ENCODE peak calls at places on chromosomes 1 and 21, in five cellular contexts. V is thoracic aorta, A is ovary, L is body of pancreas, U is pancreas. R is an unnamed sample.

GRCh38 chr1:198529414-198529813 is 11.1 kb downstream of the ATP6V1G3 start:
- DNase-seq in V (no peak), A (no peak), L (no peak), U (no peak), R (peak; percentile 80)

GRCh38 chr1:209881271-209882018 is 53.7 kb downstream of the UTP25 start:
- DNase-seq in V (no peak), A (no peak), L (no peak), U (no peak), R (no peak)

GRCh38 chr1:6386371-6386949 is 7.1 kb downstream of the ACOT7 start:
- DNase-seq in V (no peak), A (no peak), L (no peak), U (no peak), R (peak; percentile 21)

GRCh38 chr1:224700915-224701531 is 84.9 kb downstream of the CNIH3 start:
- DNase-seq in V (no peak), A (no peak), L (no peak), U (no peak), R (no peak)

GRCh38 chr1:40735234-40735633 is 43.7 kb downstream of the NFYC start:
- DNase-seq in V (no peak), A (no peak), L (no peak), U (no peak), R (no peak)

GRCh38 chr1:108560143-108560429 is 186 bp downstream of the EEIG2 start:
- DNase-seq in V (no peak), A (peak; percentile 44), L (no peak), U (no peak), R (no peak)

GRCh38 chr1:111920221-111921024 is 69.0 kb downstream of the KCND3 start:
- DNase-seq in V (peak; percentile 28), A (no peak), L (peak; percentile 62), U (no peak), R (no peak)

GRCh38 chr1:202439308-202439707 is 90.8 kb downstream of the PPP1R12B start:
- DNase-seq in V (no peak), A (no peak), L (no peak), U (peak; percentile 36), R (no peak)

GRCh38 chr1:65528104-65528503 is 107.6 kb downstream of the LEPR start:
- DNase-seq in V (no peak), A (no peak), L (no peak), U (no peak), R (no peak)

GRCh38 chr1:171597203-171597602 is 24.8 kb upstream of the MYOCOS start:
- DNase-seq in V (no peak), A (no peak), L (no peak), U (no peak), R (peak; percentile 19)

GRCh38 chr21:41962425-41962966 is 8.7 kb upstream of the C2CD2 start:
- DNase-seq in V (no peak), A (no peak), L (no peak), U (no peak), R (no peak)

GRCh38 chr1:99887890-99888289 is 37.7 kb downstream of the AGL start:
- DNase-seq in V (no peak), A (no peak), L (no peak), U (no peak), R (no peak)

GRCh38 chr1:19028110-19028509 is 71.6 kb upstream of the IFFO2 start:
- DNase-seq in V (no peak), A (no peak), L (no peak), U (no peak), R (no peak)

GRCh38 chr1:202179828-202180750 is 13.5 kb upstream of the LGR6 start:
- DNase-seq in V (no peak), A (no peak), L (no peak), U (no peak), R (no peak)

GRCh38 chr1:234279021-234279420 is 94.2 kb upstream of the COA6 start:
- DNase-seq in V (no peak), A (no peak), L (no peak), U (no peak), R (no peak)

GRCh38 chr1:234277161-234277868 is 95.9 kb upstream of the COA6 start:
- DNase-seq in V (no peak), A (no peak), L (no peak), U (no peak), R (no peak)

GRCh38 chr1:234276389-234276788 is 96.9 kb upstream of the COA6 start:
- DNase-seq in V (no peak), A (no peak), L (peak; percentile 10), U (no peak), R (no peak)

GRCh38 chr1:234281826-234282489 is 91.3 kb upstream of the COA6 start:
- DNase-seq in V (no peak), A (no peak), L (no peak), U (no peak), R (no peak)

GRCh38 chr1:234280500-234280899 is 92.8 kb upstream of the COA6 start:
- DNase-seq in V (no peak), A (no peak), L (no peak), U (no peak), R (no peak)
- TF ChIP-seq CTCF in V (no peak), A (no peak), L (no peak), U (no peak), R (no peak)

GRCh38 chr1:115215110-115215509 is 122.9 kb downstream of the NGF start:
- DNase-seq in V (no peak), A (no peak), L (no peak), U (no peak), R (no peak)
- H3K4me3 ChIP-seq in V (no peak overlapping the region), A (no peak overlapping the region), L (no peak overlapping the region), U (no peak overlapping the region), R (no peak overlapping the region)

DNA sequence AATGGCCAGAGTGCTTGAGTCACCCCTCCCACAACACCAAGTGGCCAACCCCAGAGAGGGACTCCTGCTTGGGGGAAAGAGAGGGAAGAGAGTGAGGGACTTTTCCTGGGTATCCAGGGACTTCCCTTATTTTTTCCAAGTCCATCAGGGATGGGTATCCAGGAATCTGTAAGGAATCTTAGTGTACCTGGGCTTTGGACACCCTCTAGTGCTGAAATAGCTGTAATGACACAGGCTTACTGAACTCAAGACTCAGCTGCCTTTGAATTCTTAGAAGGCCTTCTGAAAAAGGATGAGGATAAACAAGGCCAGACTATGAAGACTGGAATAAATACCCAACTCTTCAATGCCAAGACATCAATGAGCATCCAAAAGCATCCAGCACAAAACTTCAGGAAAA is 12.0 kb downstream of the TSHB start:
- DNase-seq in V (no peak), A (no peak), L (no peak), U (no peak), R (no peak)
- TF ChIP-seq CTCF in V (no peak), A (no peak), L (peak; percentile 35), U (no peak), R (peak; percentile 24)

GRCh38 chr21:26007911-26008579 is 162.5 kb downstream of the APP start:
- DNase-seq in V (no peak), A (no peak), L (no peak), U (no peak), R (peak; percentile 30)

GRCh38 chr21:26011292-26011940 is 159.2 kb downstream of the APP start:
- DNase-seq in V (no peak), A (no peak), L (no peak), U (no peak), R (no peak)

DNA sequence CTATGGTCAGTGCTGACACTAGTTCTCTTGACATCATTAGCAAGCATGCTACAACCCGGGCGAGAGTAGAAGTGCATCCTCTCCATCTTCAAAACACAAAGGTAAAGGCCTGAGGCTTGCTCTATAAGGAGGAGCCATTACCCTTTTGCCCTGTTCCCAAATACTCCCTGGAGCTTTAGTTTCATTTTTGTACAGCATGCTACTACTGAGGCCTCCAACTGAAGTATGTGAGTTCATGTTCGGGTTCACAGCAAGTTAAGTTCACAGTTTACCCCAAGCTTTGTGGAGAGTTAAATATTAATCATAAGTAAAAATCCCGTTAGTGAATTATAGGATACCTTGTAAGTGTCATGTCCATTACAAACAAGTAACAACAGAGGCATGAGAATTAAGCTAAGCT is 156.6 kb downstream of the APP start:
- DNase-seq in V (no peak), A (no peak), L (no peak), U (no peak), R (no peak)
- H3K4me3 ChIP-seq in V (no peak overlapping the region), A (no peak overlapping the region), L (no peak overlapping the region), U (no peak overlapping the region), R (no peak overlapping the region)

DNA sequence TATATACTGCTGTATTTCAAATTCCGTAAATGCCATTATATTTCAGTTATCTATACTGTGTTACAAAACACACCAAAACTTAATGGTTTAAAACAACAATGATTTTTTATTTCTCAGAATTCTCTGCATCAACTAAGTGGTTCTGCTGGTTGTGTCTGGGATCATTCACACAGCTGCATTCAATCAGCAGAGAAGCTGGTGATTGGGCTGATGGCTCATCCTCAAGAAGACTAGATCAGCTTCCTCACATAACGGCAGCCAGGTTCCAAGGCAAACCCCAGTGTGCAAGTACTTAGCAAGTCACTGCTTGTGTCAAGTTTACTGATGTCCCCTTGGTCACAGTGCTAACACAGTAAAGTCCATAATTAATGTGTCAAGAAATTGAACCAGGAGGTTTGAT is 86.3 kb upstream of the VANGL1 start:
- DNase-seq in V (no peak), A (no peak), L (no peak), U (no peak), R (peak; percentile 52)
- TF ChIP-seq CTCF in V (no peak), A (no peak), L (no peak), U (no peak), R (no peak)

DNA sequence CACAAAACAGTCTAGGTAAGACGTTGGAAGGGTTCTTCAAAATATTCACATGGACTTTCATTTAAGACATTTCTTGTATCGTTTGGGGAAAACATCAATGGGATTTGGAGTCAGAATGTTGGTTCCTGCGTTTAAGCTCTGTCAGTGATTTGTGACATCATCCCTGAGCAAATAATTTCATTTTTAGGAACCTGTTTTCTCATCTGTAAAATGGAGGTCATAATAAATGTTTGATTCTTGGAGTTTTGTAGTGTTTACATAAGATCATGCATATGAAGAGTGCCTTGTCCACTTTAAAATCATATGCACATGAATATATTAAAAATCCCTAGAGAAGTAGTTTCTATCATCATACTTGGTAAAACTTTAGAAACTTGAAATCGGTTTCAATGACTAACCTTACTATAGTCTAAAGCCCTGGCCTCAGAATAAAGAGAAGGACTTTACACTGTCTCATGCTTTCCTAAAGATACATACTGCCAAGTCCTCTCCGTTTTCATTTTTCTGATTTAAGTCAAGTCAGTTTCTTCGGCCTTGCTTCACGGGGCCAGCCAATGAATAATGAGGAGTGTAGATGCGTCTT is 178.4 kb downstream of the ADSS2 start:
- DNase-seq in V (no peak), A (no peak), L (no peak), U (no peak), R (no peak)
- H3K4me3 ChIP-seq in V (peak overlapping the region; percentile 43), A (no peak overlapping the region), L (no peak overlapping the region), U (no peak overlapping the region), R (peak overlapping the region; percentile 8)

GRCh38 chr1:70504821-70505193 is 93.7 kb downstream of the CTH start:
- DNase-seq in V (no peak), A (no peak), L (peak; percentile 44), U (no peak), R (peak; percentile 76)
- TF ChIP-seq CTCF in V (no peak), A (no peak), L (no peak), U (no peak), R (no peak)